ENCODE peak calls at places on chromosomes 13 and 19, in nine cellular contexts. A is A673, J is endodermal cell, E is AG10803, R is testis, Q is lung, M is pancreas, W is brain microvascular endothelial cell, V is left lung. K is an unnamed sample.

GRCh38 chr19:46753420-46754155 is 7.3 kb upstream of the STRN4 start:
- DNase-seq in A (peak), J (peak), E (no peak), R (peak), Q (peak), M (peak), W (no peak), V (peak), K (peak)

GRCh38 chr19:29305268-29305667 is 92.3 kb upstream of the UQCRFS1 start:
- DNase-seq in A (no peak), J (no peak), E (no peak), R (no peak), Q (no peak), M (no peak), W (no peak), V (no peak), K (no peak)

GRCh38 chr19:56108447-56109195 is 12.5 kb downstream of the ZNF787 start:
- DNase-seq in A (no peak), J (no peak), E (peak), R (no peak), Q (no peak), M (peak), W (no peak), V (no peak), K (no peak)

GRCh38 chr13:52961196-52961845 is 67.3 kb upstream of the OLFM4 start:
- DNase-seq in A (no peak), J (no peak), E (no peak), R (no peak), Q (no peak), M (no peak), W (no peak), V (no peak), K (no peak)

GRCh38 chr19:37905936-37906867 is at the start of gene WDR87:
- DNase-seq in A (no peak), J (peak), E (peak), R (no peak), Q (peak), M (peak), W (no peak), V (peak), K (peak)

GRCh38 chr19:44841255-44841654 is 4.8 kb upstream of the NECTIN2 start:
- DNase-seq in A (no peak), J (no peak), E (no peak), R (no peak), Q (peak), M (no peak), W (no peak), V (no peak), K (no peak)

GRCh38 chr13:114157869-114158495 is 21.1 kb upstream of the CFAP97D2 start:
- DNase-seq in A (no peak), J (no peak), E (no peak), R (no peak), Q (no peak), M (no peak), W (no peak), V (no peak), K (no peak)

GRCh38 chr13:98173431-98173921 is 3.6 kb downstream of the RNF113B start:
- DNase-seq in A (no peak), J (peak), E (peak), R (no peak), Q (no peak), M (no peak), W (peak), V (no peak), K (peak)

GRCh38 chr19:7879102-7879770 is 5.0 kb upstream of the PRR36 start:
- DNase-seq in A (no peak), J (peak), E (no peak), R (no peak), Q (no peak), M (peak), W (no peak), V (no peak), K (no peak)

GRCh38 chr19:13881692-13882418 is 4.9 kb downstream of the NANOS3 start:
- DNase-seq in A (no peak), J (no peak), E (peak), R (peak), Q (no peak), M (peak), W (no peak), V (no peak), K (no peak)

GRCh38 chr19:35029737-35030256 is 473 bp upstream of the SCN1B start:
- DNase-seq in A (no peak), J (peak), E (no peak), R (no peak), Q (no peak), M (no peak), W (no peak), V (no peak), K (peak)
- H3K4me3 ChIP-seq in A (peak), J (no peak), E (peak), R (no peak), Q (no peak), M (no peak), W (peak), V (peak), K (peak)

GRCh38 chr19:43423779-43424178 is 9.1 kb downstream of the TEX101 start:
- DNase-seq in A (no peak), J (peak), E (no peak), R (no peak), Q (no peak), M (no peak), W (no peak), V (no peak), K (no peak)
- TF ChIP-seq CTCF in A (no peak), J (no peak), E (no peak), R (no peak), Q (no peak), M (no peak), W (no peak), V (no peak), K (no peak)

GRCh38 chr13:50529154-50529882 is 314.2 kb downstream of the DLEU7 start:
- DNase-seq in A (peak), J (peak), E (peak), R (peak), Q (peak), M (peak), W (peak), V (peak), K (peak)
- H3K4me3 ChIP-seq in A (no peak), J (no peak), E (peak), R (no peak), Q (no peak), M (no peak), W (peak), V (no peak), K (no peak)

DNA sequence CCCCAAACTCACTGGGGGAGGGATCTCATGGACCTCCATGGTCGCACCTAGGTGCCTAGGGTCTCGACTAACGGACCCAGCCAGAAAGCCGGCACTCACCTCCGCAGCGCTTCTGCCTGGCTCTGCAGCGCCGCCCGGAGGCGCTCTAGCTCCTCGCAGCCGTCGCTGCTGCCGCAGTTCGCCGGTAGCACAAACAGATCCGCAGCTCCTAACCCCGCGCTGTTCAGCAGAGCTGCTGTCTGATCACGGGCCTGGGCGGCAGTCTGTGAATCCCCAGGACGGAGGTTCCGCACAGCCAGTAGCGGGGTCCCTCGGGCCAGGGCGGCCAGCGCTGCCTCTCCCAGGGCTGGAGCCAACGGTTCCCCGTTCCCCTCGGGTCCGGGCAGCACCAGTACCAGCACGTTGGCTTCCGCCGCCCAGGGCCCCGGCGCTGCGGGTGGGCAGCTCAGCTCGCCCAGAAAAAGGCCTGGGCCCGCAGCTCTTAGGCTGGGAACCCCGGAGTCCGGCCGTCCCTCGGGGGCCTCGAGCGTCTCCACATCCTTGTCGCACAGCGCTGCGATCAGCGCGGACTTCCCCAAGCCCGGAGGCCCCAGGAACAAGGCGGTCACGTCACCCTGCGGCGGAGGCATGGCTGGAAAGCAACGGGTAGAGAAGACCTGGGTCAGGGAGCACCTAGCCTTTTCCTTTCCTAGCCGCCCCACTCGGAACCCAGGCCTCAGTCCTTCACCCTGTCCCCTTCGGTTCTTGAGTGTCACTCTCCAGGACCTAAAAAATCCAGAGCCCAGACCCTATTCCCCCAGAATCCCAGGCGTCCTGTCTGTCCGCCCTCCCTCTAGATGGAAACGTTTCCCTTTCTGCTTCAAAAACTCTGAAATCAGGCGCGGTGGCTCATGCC is 977 bp downstream of the IRGQ start:
- DNase-seq in A (peak), J (peak), E (peak), R (peak), Q (peak), M (peak), W (peak), V (peak), K (peak)
- TF ChIP-seq CTCF in A (peak), J (peak), E (peak), R (peak), Q (peak), M (peak), W (peak), V (peak), K (peak)

GRCh38 chr13:64069892-64070291 is 2654.2 kb upstream of the PCDH20 start:
- DNase-seq in A (no peak), J (no peak), E (no peak), R (no peak), Q (no peak), M (no peak), W (no peak), V (no peak), K (no peak)
- H3K4me3 ChIP-seq in A (no peak), J (no peak), E (no peak), R (no peak), Q (no peak), M (no peak), W (no peak), V (no peak), K (no peak)

GRCh38 chr19:1085053-1085658 is 10.0 kb downstream of the POLR2E start:
- DNase-seq in A (no peak), J (no peak), E (no peak), R (no peak), Q (no peak), M (no peak), W (no peak), V (no peak), K (no peak)
- TF ChIP-seq CTCF in A (no peak), J (no peak), E (no peak), R (no peak), Q (no peak), M (no peak), W (no peak), V (no peak), K (no peak)

DNA sequence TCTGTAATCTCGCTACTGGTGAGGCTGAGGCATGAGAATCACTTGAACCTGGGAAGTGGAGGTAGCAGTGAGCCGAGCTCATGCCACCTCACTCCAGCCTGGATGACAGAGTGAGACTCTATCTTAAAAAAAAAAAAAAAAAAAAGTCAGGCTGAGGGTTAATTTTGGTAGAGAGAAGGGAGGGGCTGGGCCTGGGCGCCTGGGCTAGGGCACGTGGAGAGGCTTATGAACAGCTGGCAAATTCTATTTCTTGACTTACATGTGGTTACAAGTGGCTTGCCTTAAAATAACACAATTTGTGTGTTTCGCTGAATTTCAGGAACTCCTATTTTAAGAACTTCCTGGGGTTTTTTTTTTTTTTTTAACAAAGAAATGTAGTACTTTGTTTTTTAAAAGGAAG is 47.6 kb upstream of the MAP3K10 start:
- DNase-seq in A (peak), J (no peak), E (peak), R (no peak), Q (no peak), M (no peak), W (no peak), V (no peak), K (no peak)
- H3K4me3 ChIP-seq in A (peak), J (no peak), E (no peak), R (no peak), Q (no peak), M (no peak), W (no peak), V (no peak), K (no peak)

GRCh38 chr13:36599641-36600040 is 74.2 kb upstream of the SERTM1 start:
- DNase-seq in A (no peak), J (no peak), E (no peak), R (no peak), Q (no peak), M (no peak), W (no peak), V (no peak), K (no peak)

GRCh38 chr13:36606060-36606459 is 67.8 kb upstream of the SERTM1 start:
- DNase-seq in A (peak), J (no peak), E (no peak), R (no peak), Q (no peak), M (no peak), W (no peak), V (no peak), K (no peak)

GRCh38 chr13:36601186-36601585 is 72.6 kb upstream of the SERTM1 start:
- DNase-seq in A (no peak), J (no peak), E (peak), R (no peak), Q (no peak), M (no peak), W (no peak), V (no peak), K (no peak)
- TF ChIP-seq CTCF in A (no peak), J (no peak), E (no peak), R (no peak), Q (no peak), M (no peak), W (no peak), V (no peak), K (no peak)

GRCh38 chr19:16581145-16581970 is 9.1 kb upstream of the SLC35E1 start:
- DNase-seq in A (no peak), J (no peak), E (no peak), R (peak), Q (no peak), M (peak), W (no peak), V (peak), K (no peak)

GRCh38 chr19:16581971-16582343 is 9.7 kb upstream of the SLC35E1 start:
- DNase-seq in A (no peak), J (no peak), E (no peak), R (no peak), Q (no peak), M (no peak), W (no peak), V (peak), K (no peak)

GRCh38 chr19:16584825-16585801 is 12.9 kb upstream of the SLC35E1 start:
- DNase-seq in A (no peak), J (no peak), E (no peak), R (no peak), Q (no peak), M (no peak), W (no peak), V (peak), K (no peak)

GRCh38 chr19:16585808-16586476 is 13.7 kb upstream of the SLC35E1 start:
- DNase-seq in A (no peak), J (no peak), E (no peak), R (no peak), Q (no peak), M (no peak), W (no peak), V (peak), K (no peak)

GRCh38 chr19:16582486-16583261 is 10.5 kb upstream of the SLC35E1 start:
- DNase-seq in A (no peak), J (no peak), E (no peak), R (no peak), Q (no peak), M (no peak), W (no peak), V (peak), K (no peak)
- H3K4me3 ChIP-seq in A (no peak), J (no peak), E (no peak), R (no peak), Q (no peak), M (no peak), W (no peak), V (no peak), K (no peak)

K was measured in foreskin fibroblast.